ENCODE peak calls at places on chromosomes 16 and 17, in seven cellular contexts. N, T, F, S, P, D and M are unnamed samples.

GRCh38 chr17:74157366-74157765 is 46.1 kb upstream of the RPL38 start:
- DNase-seq in T (no peak), N (no peak), S (no peak), P (no peak), F (no peak), D (no peak), M (peak; percentile 69)

GRCh38 chr17:28612936-28613872 is 781 bp downstream of the RSKR start:
- DNase-seq in D (peak; percentile 41), F (peak; percentile 64), T (peak; percentile 41), S (peak; percentile 50), N (no peak), P (peak; percentile 19), M (no peak)

GRCh38 chr17:36602924-36603384 is 1.6 kb downstream of the MRM1 start:
- DNase-seq in T (peak; percentile 58), F (peak; percentile 86), D (peak; percentile 56), S (peak; percentile 84), P (peak; percentile 72), N (no peak), M (no peak)

GRCh38 chr17:60823520-60823919 is 145.9 kb downstream of the BCAS3 start:
- DNase-seq in S (no peak), P (no peak), F (peak; percentile 39), N (no peak), D (no peak), T (no peak), M (no peak)

GRCh38 chr16:31273676-31274075 is 13.9 kb downstream of the ITGAM start:
- DNase-seq in P (no peak), S (no peak), D (no peak), T (no peak), F (no peak), N (no peak), M (peak; percentile 66)

GRCh38 chr17:57035971-57036481 is 49.0 kb upstream of the AKAP1 start:
- DNase-seq in D (no peak), P (no peak), F (no peak), N (no peak), T (no peak), S (no peak), M (no peak)

GRCh38 chr17:17841620-17842025 is 4.8 kb upstream of the SREBF1 start:
- DNase-seq in S (no peak), P (no peak), F (no peak), N (no peak), T (no peak), D (no peak), M (peak; percentile 78)

GRCh38 chr16:2966803-2967184 is 2.4 kb upstream of the PAQR4 start:
- DNase-seq in S (no peak), N (no peak), D (no peak), T (no peak), P (no peak), F (peak; percentile 20), M (no peak)

GRCh38 chr16:2535644-2536021 is 2.2 kb upstream of the PDPK1 start:
- DNase-seq in P (no peak), T (no peak), N (no peak), S (no peak), F (no peak), D (peak; percentile 87), M (no peak)

GRCh38 chr17:61309857-61310256 is 89.8 kb upstream of the TBX2 start:
- DNase-seq in S (no peak), N (no peak), F (peak; percentile 51), T (no peak), D (peak; percentile 92), P (peak; percentile 69), M (no peak)

GRCh38 chr16:73669535-73670274 is 621.8 kb upstream of the ZFHX3 start:
- DNase-seq in S (no peak), D (no peak), N (no peak), F (no peak), P (no peak), T (no peak), M (no peak)

GRCh38 chr16:55255890-55256289 is 68.1 kb upstream of the IRX6 start:
- DNase-seq in F (no peak), S (no peak), N (no peak), T (no peak), D (no peak), P (no peak), M (no peak)

GRCh38 chr17:18250259-18250658 is 8.3 kb downstream of the FLII start:
- DNase-seq in F (no peak), D (no peak), P (peak; percentile 25), N (no peak), S (no peak), T (no peak), M (no peak)

GRCh38 chr16:4212934-4213296 is 29.0 kb downstream of the SRL start:
- DNase-seq in T (no peak), S (no peak), P (peak; percentile 85), F (peak; percentile 44), N (no peak), D (peak; percentile 29), M (no peak)

GRCh38 chr17:15377200-15377599 is 35.8 kb upstream of the TEKT3 start:
- DNase-seq in S (no peak), D (peak; percentile 75), P (no peak), T (no peak), N (no peak), F (peak; percentile 20), M (no peak)

GRCh38 chr17:12644623-12645022 is 21.1 kb upstream of the MYOCD start:
- DNase-seq in P (no peak), S (no peak), D (no peak), N (no peak), T (no peak), F (no peak), M (no peak)

GRCh38 chr17:79938696-79939435 is 96.8 kb downstream of the TBC1D16 start:
- DNase-seq in P (no peak), D (no peak), S (no peak), N (no peak), T (no peak), F (no peak), M (no peak)

GRCh38 chr17:80877095-80877828 is 114.4 kb upstream of the CHMP6 start:
- DNase-seq in T (no peak), F (no peak), N (no peak), S (peak; percentile 92), P (no peak), D (no peak), M (no peak)

GRCh38 chr16:64345142-64345541 is 776.7 kb downstream of the CDH11 start:
- DNase-seq in T (no peak), N (no peak), S (no peak), P (no peak), D (no peak), F (no peak), M (no peak)

GRCh38 chr16:65071371-65072311 is 50.2 kb downstream of the CDH11 start:
- DNase-seq in N (no peak), P (no peak), D (no peak), S (no peak), F (no peak), T (no peak), M (no peak)

GRCh38 chr17:40321502-40322416 is 12.8 kb downstream of the RARA start:
- DNase-seq in N (no peak), S (no peak), T (no peak), F (no peak), D (no peak), P (no peak), M (no peak)

GRCh38 chr17:70622382-70623260 is 453.3 kb downstream of the KCNJ2 start:
- DNase-seq in S (no peak), T (peak; percentile 68), P (peak; percentile 44), N (no peak), F (peak; percentile 19), D (peak; percentile 29), M (no peak)

GRCh38 chr16:80656731-80657150 is 115.9 kb downstream of the DYNLRB2 start:
- DNase-seq in N (no peak), S (peak; percentile 74), D (no peak), P (no peak), T (no peak), F (no peak), M (no peak)

GRCh38 chr16:29745853-29746345 is at the start of gene C16orf54:
- DNase-seq in N (peak; percentile 84), D (no peak), T (no peak), P (no peak), F (no peak), S (peak; percentile 98), M (no peak)